ENCODE peak calls at places on chromosomes 4 and X, in four cellular contexts. J is astrocyte, W is GM23248, Z is HCT116. E is an unnamed sample.

GRCh38 chrX:23667239-23668177 is at the start of gene PRDX4:
- DNase-seq in J (peak), W (peak), Z (peak), E (peak)

GRCh38 chr4:13160906-13161305 is 323.2 kb downstream of the RAB28 start:
- DNase-seq in J (peak), Z (no peak), W (peak), E (peak)

GRCh38 chr4:8582016-8582415 is 1.8 kb downstream of the GPR78 start:
- DNase-seq in Z (no peak), W (no peak), J (no peak), E (no peak)

GRCh38 chr4:82201303-82201702 is 172.5 kb downstream of the HNRNPD start:
- DNase-seq in W (peak), Z (no peak), J (peak), E (peak)

GRCh38 chr4:8403173-8403753 is 37.3 kb downstream of the ACOX3 start:
- DNase-seq in W (peak), J (peak), Z (peak), E (peak)

GRCh38 chr4:183760326-183760725 is 101.2 kb downstream of the TRAPPC11 start:
- DNase-seq in J (no peak), Z (no peak), W (no peak), E (peak)

GRCh38 chrX:11672213-11672612 is 6.5 kb upstream of the ARHGAP6 start:
- DNase-seq in W (no peak), Z (no peak), J (peak), E (no peak)

GRCh38 chrX:104659037-104659744 is 93.2 kb downstream of the IL1RAPL2 start:
- DNase-seq in Z (no peak), W (no peak), J (peak), E (peak)

GRCh38 chr4:26297219-26297618 is 23.6 kb upstream of the RBPJ start:
- DNase-seq in Z (no peak), W (no peak), J (no peak), E (no peak)

GRCh38 chr4:169286562-169287301 is 16.0 kb upstream of the SH3RF1 start:
- DNase-seq in W (peak), J (no peak), Z (no peak), E (no peak)

GRCh38 chr4:39045791-39046221 is 13.6 kb upstream of the TMEM156 start:
- DNase-seq in Z (no peak), J (no peak), W (peak), E (peak)

GRCh38 chr4:39048291-39048690 is 13.7 kb upstream of the KLHL5 start:
- DNase-seq in J (no peak), Z (no peak), W (no peak), E (no peak)

GRCh38 chr4:39044947-39045734 is 12.9 kb upstream of the TMEM156 start:
- DNase-seq in J (no peak), W (peak), Z (no peak), E (no peak)

GRCh38 chr4:39046243-39046642 is 14.0 kb upstream of the TMEM156 start:
- DNase-seq in W (peak), Z (no peak), J (peak), E (peak)

DNA sequence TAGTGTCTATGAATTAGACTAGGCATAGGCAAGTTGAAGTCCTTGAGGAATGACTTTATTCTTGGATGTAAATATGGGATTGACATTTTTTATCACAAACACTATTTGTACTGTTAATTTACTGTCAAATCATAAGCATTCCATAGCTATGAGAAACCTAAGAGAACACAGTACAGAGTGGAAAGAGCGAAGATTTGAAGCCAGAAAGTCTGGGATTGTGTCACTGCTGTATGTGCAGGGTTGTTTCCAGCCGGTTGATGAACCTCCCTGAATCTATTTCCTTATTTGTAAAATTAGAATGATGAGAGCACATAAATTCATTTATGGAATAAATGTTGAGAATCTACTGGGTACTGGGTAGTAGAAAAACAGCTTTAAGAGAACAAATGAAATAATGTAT is 14.3 kb upstream of the KLHL5 start:
- DNase-seq in Z (no peak), J (no peak), W (peak), E (peak)
- H3K9ac ChIP-seq in Z (no peak), J (no peak), W (no peak), E (no peak)

GRCh38 chr4:164819366-164819765 is 57.6 kb upstream of the APELA start:
- DNase-seq in J (no peak), Z (no peak), W (no peak), E (no peak)
- H3K9ac ChIP-seq in J (no peak), Z (no peak), W (no peak), E (no peak)

GRCh38 chr4:18020145-18020670 is 1.3 kb downstream of the LCORL start:
- DNase-seq in W (peak), J (no peak), Z (no peak), E (peak)
- H3K9ac ChIP-seq in W (peak), J (peak), Z (peak), E (peak)

DNA sequence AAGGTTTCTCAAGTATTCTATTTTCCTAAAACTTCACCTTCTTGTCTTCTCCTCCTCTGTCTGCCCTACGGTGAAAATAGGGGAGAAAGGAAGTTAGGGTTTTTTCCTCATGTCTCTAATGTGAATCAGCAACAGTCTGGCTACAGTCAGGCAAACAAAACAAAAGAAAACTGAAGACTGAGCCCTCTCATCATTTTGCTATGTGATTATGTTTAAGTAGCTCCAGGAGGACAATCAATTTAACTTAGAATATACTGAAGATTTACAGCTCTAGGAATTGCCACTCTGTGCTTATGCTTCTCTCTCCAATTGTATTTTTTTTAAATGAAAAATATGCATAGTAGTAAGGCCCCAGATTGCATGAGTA is 316.2 kb downstream of the GPAT3 start:
- DNase-seq in Z (peak), W (peak), J (peak), E (peak)
- H3K9ac ChIP-seq in Z (peak), W (peak), J (peak), E (no peak)

GRCh38 chrX:107301253-107301652 is 94.8 kb downstream of the DNAAF6 start:
- DNase-seq in Z (no peak), J (no peak), W (no peak), E (no peak)

GRCh38 chrX:107298276-107298675 is 91.9 kb downstream of the DNAAF6 start:
- DNase-seq in J (no peak), W (no peak), Z (no peak), E (no peak)

DNA sequence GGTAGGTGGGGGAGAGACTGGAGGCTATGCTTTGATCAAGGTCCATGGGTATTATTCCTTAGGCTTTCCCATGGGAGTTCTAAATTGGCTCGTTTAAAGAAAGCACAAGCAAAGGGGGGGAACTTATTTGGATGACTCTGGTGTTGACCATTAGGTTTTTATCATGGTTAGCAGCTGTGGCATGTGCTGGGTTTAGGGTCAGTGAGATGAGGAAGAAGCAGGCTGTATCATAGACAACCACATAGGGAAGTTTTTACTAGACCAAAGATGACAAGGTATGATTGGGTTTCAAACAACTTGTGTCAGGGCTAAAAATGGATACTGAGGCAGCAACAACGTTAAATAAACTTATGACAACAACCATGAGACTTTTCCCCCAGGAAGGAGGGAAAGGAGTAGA is 97.7 kb downstream of the DNAAF6 start:
- DNase-seq in Z (no peak), W (no peak), J (no peak), E (no peak)
- H3K9ac ChIP-seq in Z (no peak), W (no peak), J (no peak), E (no peak)

GRCh38 chr4:118680808-118681207 is 4.4 kb upstream of the METTL14 start:
- DNase-seq in W (peak), Z (no peak), J (no peak), E (no peak)

GRCh38 chr4:118684873-118685811 is at the start of gene METTL14:
- DNase-seq in W (peak), Z (peak), J (peak), E (peak)

GRCh38 chr4:118683513-118683912 is 1.7 kb upstream of the METTL14 start:
- DNase-seq in Z (no peak), J (no peak), W (no peak), E (peak)

GRCh38 chr4:118682928-118683327 is 2.3 kb upstream of the METTL14 start:
- DNase-seq in Z (no peak), W (peak), J (no peak), E (peak)
- H3K9ac ChIP-seq in Z (no peak), W (no peak), J (no peak), E (no peak)